ENCODE peak calls at places on chromosome 14, in ten cellular contexts. One of them, this sample, is unnamed. For H3K4me1, the result is how much of the 10 kb centered on the place peaks cover.

GRCh38 chr14:40447032-40447431 is 1014.8 kb upstream of the FBXO33 start:
- DNase-seq in PC-9: no peak
- DNase-seq in colonic mucosa: no peak
- DNase-seq in tibial artery: no peak
- DNase-seq in HepG2: no peak
- DNase-seq in GM23338: peak
- DNase-seq in body of pancreas: no peak
- DNase-seq in heart left ventricle: no peak
- DNase-seq in heart right ventricle: no peak
- DNase-seq in neural progenitor cell: peak
- DNase-seq in this sample: no peak

GRCh38 chr14:59202031-59202430 is 13.6 kb downstream of the DAAM1 start:
- DNase-seq in PC-9: no peak
- DNase-seq in colonic mucosa: no peak
- DNase-seq in tibial artery: no peak
- DNase-seq in HepG2: no peak
- DNase-seq in GM23338: no peak
- DNase-seq in body of pancreas: no peak
- DNase-seq in heart left ventricle: no peak
- DNase-seq in heart right ventricle: no peak
- DNase-seq in neural progenitor cell: no peak
- DNase-seq in this sample: no peak

GRCh38 chr14:104582005-104582404 is 2.4 kb downstream of the C14orf180 start:
- DNase-seq in PC-9: no peak
- DNase-seq in colonic mucosa: no peak
- DNase-seq in tibial artery: peak
- DNase-seq in HepG2: no peak
- DNase-seq in GM23338: no peak
- DNase-seq in body of pancreas: peak
- DNase-seq in heart left ventricle: peak
- DNase-seq in heart right ventricle: peak
- DNase-seq in neural progenitor cell: no peak
- DNase-seq in this sample: no peak

GRCh38 chr14:75119056-75119455 is 7.8 kb downstream of the NEK9 start:
- DNase-seq in PC-9: no peak
- DNase-seq in colonic mucosa: no peak
- DNase-seq in tibial artery: no peak
- DNase-seq in HepG2: no peak
- DNase-seq in GM23338: no peak
- DNase-seq in body of pancreas: no peak
- DNase-seq in heart left ventricle: no peak
- DNase-seq in heart right ventricle: no peak
- DNase-seq in neural progenitor cell: no peak
- DNase-seq in this sample: no peak

GRCh38 chr14:36944307-36945010 is 227.9 kb downstream of the SLC25A21 start:
- DNase-seq in PC-9: no peak
- DNase-seq in colonic mucosa: no peak
- DNase-seq in tibial artery: no peak
- DNase-seq in HepG2: no peak
- DNase-seq in GM23338: no peak
- DNase-seq in body of pancreas: no peak
- DNase-seq in heart left ventricle: no peak
- DNase-seq in heart right ventricle: no peak
- DNase-seq in neural progenitor cell: no peak
- DNase-seq in this sample: no peak

GRCh38 chr14:69749956-69750355 is 17.0 kb upstream of the SRSF5 start:
- DNase-seq in PC-9: no peak
- DNase-seq in colonic mucosa: peak
- DNase-seq in tibial artery: no peak
- DNase-seq in HepG2: peak
- DNase-seq in GM23338: no peak
- DNase-seq in body of pancreas: no peak
- DNase-seq in heart left ventricle: no peak
- DNase-seq in heart right ventricle: no peak
- DNase-seq in neural progenitor cell: no peak
- DNase-seq in this sample: peak

GRCh38 chr14:24441904-24442239 is 704 bp downstream of the SDR39U1 start:
- DNase-seq in PC-9: no peak
- DNase-seq in colonic mucosa: no peak
- DNase-seq in tibial artery: no peak
- DNase-seq in HepG2: no peak
- DNase-seq in GM23338: peak
- DNase-seq in body of pancreas: no peak
- DNase-seq in heart left ventricle: no peak
- DNase-seq in heart right ventricle: no peak
- DNase-seq in neural progenitor cell: no peak
- DNase-seq in this sample: no peak

GRCh38 chr14:77053046-77053841 is 24.7 kb upstream of the IRF2BPL start:
- DNase-seq in PC-9: no peak
- DNase-seq in colonic mucosa: peak
- DNase-seq in tibial artery: peak
- DNase-seq in HepG2: peak
- DNase-seq in GM23338: peak
- DNase-seq in body of pancreas: peak
- DNase-seq in heart left ventricle: peak
- DNase-seq in heart right ventricle: peak
- DNase-seq in neural progenitor cell: peak
- DNase-seq in this sample: peak

GRCh38 chr14:71319646-71320045 is 412.4 kb downstream of the PCNX1 start:
- DNase-seq in PC-9: no peak
- DNase-seq in colonic mucosa: no peak
- DNase-seq in tibial artery: no peak
- DNase-seq in HepG2: no peak
- DNase-seq in GM23338: peak
- DNase-seq in body of pancreas: no peak
- DNase-seq in heart left ventricle: no peak
- DNase-seq in heart right ventricle: no peak
- DNase-seq in neural progenitor cell: peak
- DNase-seq in this sample: no peak

GRCh38 chr14:94682061-94682516 is 69.9 kb downstream of the SERPINA3 start:
- DNase-seq in PC-9: no peak
- DNase-seq in colonic mucosa: no peak
- DNase-seq in tibial artery: no peak
- DNase-seq in HepG2: no peak
- DNase-seq in GM23338: no peak
- DNase-seq in body of pancreas: no peak
- DNase-seq in heart left ventricle: no peak
- DNase-seq in heart right ventricle: no peak
- DNase-seq in neural progenitor cell: peak
- DNase-seq in this sample: no peak

GRCh38 chr14:56351861-56352260 is 227.7 kb upstream of the TMEM260 start:
- DNase-seq in PC-9: peak
- DNase-seq in colonic mucosa: no peak
- DNase-seq in tibial artery: no peak
- DNase-seq in HepG2: no peak
- DNase-seq in GM23338: peak
- DNase-seq in body of pancreas: no peak
- DNase-seq in heart left ventricle: no peak
- DNase-seq in heart right ventricle: no peak
- DNase-seq in neural progenitor cell: no peak
- DNase-seq in this sample: no peak

GRCh38 chr14:61406198-61406597 is 84.8 kb downstream of the PRKCH start:
- DNase-seq in PC-9: no peak
- DNase-seq in colonic mucosa: no peak
- DNase-seq in tibial artery: no peak
- DNase-seq in HepG2: no peak
- DNase-seq in GM23338: peak
- DNase-seq in body of pancreas: no peak
- DNase-seq in heart left ventricle: no peak
- DNase-seq in heart right ventricle: no peak
- DNase-seq in neural progenitor cell: peak
- DNase-seq in this sample: no peak

GRCh38 chr14:61404637-61405036 is 83.3 kb downstream of the PRKCH start:
- DNase-seq in PC-9: no peak
- DNase-seq in colonic mucosa: no peak
- DNase-seq in tibial artery: no peak
- DNase-seq in HepG2: no peak
- DNase-seq in GM23338: no peak
- DNase-seq in body of pancreas: no peak
- DNase-seq in heart left ventricle: no peak
- DNase-seq in heart right ventricle: no peak
- DNase-seq in neural progenitor cell: no peak
- DNase-seq in this sample: no peak

GRCh38 chr14:61406670-61407069 is 85.3 kb downstream of the PRKCH start:
- DNase-seq in PC-9: no peak
- DNase-seq in colonic mucosa: no peak
- DNase-seq in tibial artery: no peak
- DNase-seq in HepG2: no peak
- DNase-seq in GM23338: no peak
- DNase-seq in body of pancreas: no peak
- DNase-seq in heart left ventricle: no peak
- DNase-seq in heart right ventricle: no peak
- DNase-seq in neural progenitor cell: no peak
- DNase-seq in this sample: no peak

GRCh38 chr14:61409782-61410181 is 88.4 kb downstream of the PRKCH start:
- DNase-seq in PC-9: no peak
- DNase-seq in colonic mucosa: no peak
- DNase-seq in tibial artery: no peak
- DNase-seq in HepG2: no peak
- DNase-seq in GM23338: no peak
- DNase-seq in body of pancreas: no peak
- DNase-seq in heart left ventricle: no peak
- DNase-seq in heart right ventricle: no peak
- DNase-seq in neural progenitor cell: no peak
- DNase-seq in this sample: no peak

DNA sequence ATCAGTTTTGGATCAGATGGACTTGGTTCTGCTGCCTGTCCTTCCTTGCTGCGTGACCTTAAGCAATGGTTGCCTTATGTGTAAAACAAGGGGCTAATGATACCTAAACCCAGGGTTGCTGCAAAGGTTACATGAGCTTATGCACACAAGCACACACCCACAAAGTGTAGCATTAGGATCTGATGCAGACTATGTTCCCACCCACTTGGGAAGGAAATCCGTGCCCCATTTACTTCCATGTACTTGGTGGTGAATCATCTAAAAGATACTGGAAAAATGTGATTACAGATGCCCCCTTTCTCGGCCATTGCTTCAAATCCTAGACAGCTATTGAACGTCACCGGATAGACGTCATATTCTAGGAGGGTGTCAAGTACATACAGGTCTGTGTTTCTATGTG is 87.1 kb downstream of the PRKCH start:
- DNase-seq in PC-9: no peak
- DNase-seq in colonic mucosa: no peak
- DNase-seq in tibial artery: no peak
- DNase-seq in HepG2: no peak
- DNase-seq in GM23338: no peak
- DNase-seq in body of pancreas: no peak
- DNase-seq in heart left ventricle: no peak
- DNase-seq in heart right ventricle: no peak
- DNase-seq in neural progenitor cell: no peak
- DNase-seq in this sample: no peak
- H3K4me1 ChIP-seq in PC-9: under half
- H3K4me1 ChIP-seq in colonic mucosa: under half
- H3K4me1 ChIP-seq in tibial artery: under half
- H3K4me1 ChIP-seq in HepG2: under half
- H3K4me1 ChIP-seq in GM23338: under half
- H3K4me1 ChIP-seq in body of pancreas: under half
- H3K4me1 ChIP-seq in heart left ventricle: half or more
- H3K4me1 ChIP-seq in heart right ventricle: under half
- H3K4me1 ChIP-seq in neural progenitor cell: under half
- H3K4me1 ChIP-seq in this sample: under half

GRCh38 chr14:100836053-100836805 is 10.3 kb downstream of the MEG3 start:
- DNase-seq in PC-9: no peak
- DNase-seq in colonic mucosa: no peak
- DNase-seq in tibial artery: no peak
- DNase-seq in HepG2: no peak
- DNase-seq in GM23338: no peak
- DNase-seq in body of pancreas: no peak
- DNase-seq in heart left ventricle: no peak
- DNase-seq in heart right ventricle: no peak
- DNase-seq in neural progenitor cell: no peak
- DNase-seq in this sample: no peak
- TF ChIP-seq CTCF in PC-9: no peak
- TF ChIP-seq CTCF in colonic mucosa: no peak
- TF ChIP-seq CTCF in tibial artery: no peak
- TF ChIP-seq CTCF in HepG2: no peak
- TF ChIP-seq CTCF in GM23338: no peak
- TF ChIP-seq CTCF in body of pancreas: no peak
- TF ChIP-seq CTCF in heart left ventricle: no peak
- TF ChIP-seq CTCF in heart right ventricle: no peak
- TF ChIP-seq CTCF in neural progenitor cell: no peak
- TF ChIP-seq CTCF in this sample: no peak

DNA sequence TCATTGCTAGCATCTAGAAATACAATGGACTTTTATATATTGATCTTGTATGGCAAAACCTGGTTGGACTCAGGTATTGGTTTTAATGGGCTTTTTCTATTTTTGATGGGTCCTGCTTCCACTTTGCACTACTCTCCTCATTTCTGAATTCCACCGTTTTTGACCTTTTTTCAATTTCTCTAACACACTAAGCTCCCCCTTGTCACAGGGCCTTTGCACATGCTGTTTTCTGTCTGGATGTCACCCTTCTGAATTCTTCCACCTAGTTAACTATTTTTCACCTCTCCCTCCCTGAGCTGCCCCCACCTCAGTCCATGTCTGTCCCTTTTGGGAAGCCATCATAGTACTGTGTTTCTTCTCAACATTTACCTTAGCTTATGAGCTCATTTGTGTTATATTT is 112.7 kb upstream of the FRMD6 start:
- DNase-seq in PC-9: no peak
- DNase-seq in colonic mucosa: no peak
- DNase-seq in tibial artery: no peak
- DNase-seq in HepG2: no peak
- DNase-seq in GM23338: no peak
- DNase-seq in body of pancreas: no peak
- DNase-seq in heart left ventricle: no peak
- DNase-seq in heart right ventricle: no peak
- DNase-seq in neural progenitor cell: no peak
- DNase-seq in this sample: no peak
- H3K4me1 ChIP-seq in PC-9: under half
- H3K4me1 ChIP-seq in colonic mucosa: under half
- H3K4me1 ChIP-seq in tibial artery: under half
- H3K4me1 ChIP-seq in HepG2: under half
- H3K4me1 ChIP-seq in GM23338: under half
- H3K4me1 ChIP-seq in body of pancreas: under half
- H3K4me1 ChIP-seq in heart left ventricle: under half
- H3K4me1 ChIP-seq in heart right ventricle: under half
- H3K4me1 ChIP-seq in neural progenitor cell: under half
- H3K4me1 ChIP-seq in this sample: under half

DNA sequence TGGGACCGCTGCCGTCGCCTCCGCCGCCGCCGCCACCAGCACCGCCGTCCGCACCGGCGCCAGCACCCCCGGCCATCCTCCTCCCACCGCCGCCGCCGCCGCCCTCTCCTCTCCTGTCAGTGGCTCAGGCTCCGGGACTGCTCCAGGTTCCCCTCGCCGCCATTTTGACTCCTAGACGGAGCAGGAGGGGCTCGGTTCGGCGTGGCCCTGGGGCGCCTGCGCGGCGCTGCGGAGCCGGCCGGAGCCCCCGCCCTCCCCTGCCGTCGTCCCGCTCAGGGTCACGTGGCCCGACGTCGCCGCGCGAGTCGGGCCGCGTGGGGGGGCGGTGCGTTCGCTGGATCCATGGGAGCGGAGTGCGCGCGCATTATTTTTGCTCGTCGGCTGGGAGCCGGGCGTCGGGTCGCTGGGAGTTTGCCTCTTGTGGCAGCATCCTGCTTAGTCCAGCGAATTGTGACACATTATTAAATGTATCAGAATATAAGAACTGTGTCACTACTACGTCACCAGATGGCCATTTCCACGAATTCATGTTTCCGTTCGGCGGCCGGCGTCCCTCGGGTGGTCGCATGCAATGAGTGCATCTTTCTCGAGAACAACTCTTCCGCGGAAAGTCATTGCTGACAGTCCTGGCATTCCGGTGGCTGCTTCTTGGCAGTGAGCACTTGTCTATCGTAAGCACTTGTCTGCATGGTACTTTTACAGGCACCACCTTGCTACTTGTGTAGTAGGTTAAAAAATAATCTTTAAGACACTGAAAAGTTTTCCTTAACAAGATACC is at the start of gene BTBD7:
- DNase-seq in PC-9: peak
- DNase-seq in colonic mucosa: peak
- DNase-seq in tibial artery: peak
- DNase-seq in HepG2: peak
- DNase-seq in GM23338: peak
- DNase-seq in body of pancreas: peak
- DNase-seq in heart left ventricle: peak
- DNase-seq in heart right ventricle: peak
- DNase-seq in neural progenitor cell: peak
- DNase-seq in this sample: peak
- TF ChIP-seq CTCF in PC-9: peak
- TF ChIP-seq CTCF in colonic mucosa: peak
- TF ChIP-seq CTCF in tibial artery: peak
- TF ChIP-seq CTCF in HepG2: peak
- TF ChIP-seq CTCF in GM23338: no peak
- TF ChIP-seq CTCF in body of pancreas: peak
- TF ChIP-seq CTCF in heart left ventricle: no peak
- TF ChIP-seq CTCF in heart right ventricle: no peak
- TF ChIP-seq CTCF in neural progenitor cell: peak
- TF ChIP-seq CTCF in this sample: peak